ENCODE peak calls at places on chromosomes 3 and 15, in seven cellular contexts. T is upper lobe of left lung, V is AG09309, F is AG04449, M is ascending aorta, D is progenitor cell of endocrine pancreas, J is tibial nerve. Y is an unnamed sample.
A peak's percentile ranks its signal among the peaks of the same experiment; 100 is the strongest.

GRCh38 chr3:43004282-43004681 is 25.2 kb downstream of the GASK1A start:
- DNase-seq in T (no peak), V (no peak), F (no peak), M (no peak), D (no peak), J (no peak), Y (no peak)

GRCh38 chr3:36792342-36792741 is 28.0 kb upstream of the DCLK3 start:
- DNase-seq in T (peak; percentile 10), V (no peak), F (no peak), M (no peak), D (peak; percentile 14), J (no peak), Y (no peak)

GRCh38 chr3:150183619-150184425 is 213.1 kb upstream of the PFN2 start:
- DNase-seq in T (peak; percentile 38), V (peak; percentile 45), F (peak; percentile 40), M (peak; percentile 80), D (peak; percentile 40), J (peak; percentile 23), Y (peak; percentile 27)

GRCh38 chr3:122313261-122313660 is 11.8 kb upstream of the CSTA start:
- DNase-seq in T (no peak), V (no peak), F (no peak), M (no peak), D (no peak), J (no peak), Y (no peak)

GRCh38 chr3:142976621-142977398 is 13.3 kb upstream of the PAQR9 start:
- DNase-seq in T (peak; percentile 38), V (peak; percentile 75), F (peak; percentile 75), M (peak; percentile 92), D (no peak), J (no peak), Y (peak; percentile 77)

GRCh38 chr15:57364282-57365007 is 11.9 kb upstream of the CGNL1 start:
- DNase-seq in T (no peak), V (no peak), F (no peak), M (no peak), D (no peak), J (no peak), Y (no peak)

GRCh38 chr15:65248506-65248905 is 37.2 kb upstream of the CILP start:
- DNase-seq in T (no peak), V (no peak), F (no peak), M (no peak), D (no peak), J (no peak), Y (no peak)

GRCh38 chr15:41917767-41918430 is 24.0 kb upstream of the SPTBN5 start:
- DNase-seq in T (no peak), V (no peak), F (no peak), M (no peak), D (no peak), J (no peak), Y (no peak)

GRCh38 chr3:109125902-109126301 is 8.0 kb upstream of the MORC1 start:
- DNase-seq in T (no peak), V (no peak), F (no peak), M (no peak), D (no peak), J (no peak), Y (no peak)

GRCh38 chr3:105232536-105232935 is 134.2 kb upstream of the ALCAM start:
- DNase-seq in T (no peak), V (no peak), F (no peak), M (no peak), D (no peak), J (no peak), Y (no peak)

GRCh38 chr3:41331023-41331422 is 131.7 kb downstream of the CTNNB1 start:
- DNase-seq in T (no peak), V (no peak), F (no peak), M (no peak), D (no peak), J (no peak), Y (no peak)

GRCh38 chr15:91548588-91548987 is 304.9 kb upstream of the SLCO3A1 start:
- DNase-seq in T (no peak), V (no peak), F (no peak), M (no peak), D (no peak), J (no peak), Y (no peak)

GRCh38 chr3:146968204-146968651 is 363.1 kb upstream of the PLSCR5 start:
- DNase-seq in T (no peak), V (peak; percentile 97), F (peak; percentile 79), M (no peak), D (no peak), J (no peak), Y (no peak)

GRCh38 chr3:9781551-9781950 is 10.7 kb downstream of the TADA3 start:
- DNase-seq in T (no peak), V (no peak), F (no peak), M (no peak), D (no peak), J (no peak), Y (no peak)

GRCh38 chr3:168330983-168331382 is 235.3 kb upstream of the GOLIM4 start:
- DNase-seq in T (no peak), V (no peak), F (no peak), M (no peak), D (no peak), J (no peak), Y (no peak)

GRCh38 chr3:57093489-57093888 is 33.0 kb downstream of the SPATA12 start:
- DNase-seq in T (no peak), V (no peak), F (no peak), M (no peak), D (no peak), J (no peak), Y (no peak)
- TF ChIP-seq CTCF in T (no peak), V (no peak), F (no peak), M (no peak), D (no peak), J (no peak), Y (no peak)

GRCh38 chr3:67943546-67943945 is 289.1 kb upstream of the SUCLG2 start:
- DNase-seq in T (no peak), V (no peak), F (no peak), M (no peak), D (no peak), J (no peak), Y (no peak)

GRCh38 chr3:67941433-67942030 is 287.1 kb upstream of the SUCLG2 start:
- DNase-seq in T (no peak), V (no peak), F (no peak), M (no peak), D (no peak), J (no peak), Y (no peak)

GRCh38 chr3:67937498-67938118 is 283.2 kb upstream of the SUCLG2 start:
- DNase-seq in T (no peak), V (no peak), F (no peak), M (no peak), D (no peak), J (no peak), Y (no peak)

DNA sequence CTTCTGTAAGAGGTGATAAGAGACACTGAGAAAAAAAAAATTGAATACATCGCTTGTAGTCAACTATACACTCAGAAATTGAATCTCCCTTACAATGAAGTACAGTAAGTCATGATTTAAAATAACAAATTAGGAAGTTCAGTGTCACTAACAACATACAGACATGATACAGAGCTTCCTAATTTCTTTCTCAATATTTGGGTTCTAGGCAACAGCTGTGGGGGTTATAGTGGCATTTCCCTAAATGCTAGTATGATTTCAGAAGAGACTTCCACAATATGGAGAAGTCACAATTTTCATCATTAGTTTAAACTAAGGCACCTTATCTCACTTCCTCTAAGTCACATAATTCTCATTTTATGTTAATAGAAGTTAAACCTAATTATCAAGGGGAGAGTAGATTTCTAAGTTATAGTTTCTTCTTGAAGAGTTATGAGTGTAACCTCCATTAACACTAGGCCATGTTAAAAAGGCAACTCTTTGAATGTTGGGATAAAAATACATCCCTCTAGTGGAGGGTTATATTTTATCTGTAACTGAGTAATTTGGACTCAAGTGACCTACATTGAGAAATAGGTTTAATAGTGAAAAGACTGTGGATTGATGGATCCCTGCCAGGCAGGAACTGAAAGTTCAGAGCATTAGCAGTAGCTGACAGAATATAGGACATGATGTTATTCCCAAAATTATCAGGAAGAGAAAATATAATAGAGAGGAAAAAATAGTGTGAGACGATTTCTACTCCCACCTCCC is 286.0 kb upstream of the SUCLG2 start:
- DNase-seq in T (no peak), V (no peak), F (no peak), M (peak; percentile 63), D (no peak), J (no peak), Y (no peak)
- TF ChIP-seq CTCF in T (no peak), V (no peak), F (no peak), M (peak; percentile 9), D (no peak), J (no peak), Y (no peak)

GRCh38 chr3:134299888-134300206 is 49.2 kb upstream of the RYK start:
- DNase-seq in T (no peak), V (no peak), F (no peak), M (no peak), D (no peak), J (no peak), Y (no peak)

GRCh38 chr3:134302674-134303073 is 52.0 kb upstream of the RYK start:
- DNase-seq in T (no peak), V (no peak), F (no peak), M (no peak), D (no peak), J (no peak), Y (no peak)

GRCh38 chr3:134298281-134298680 is 47.6 kb upstream of the RYK start:
- DNase-seq in T (no peak), V (no peak), F (no peak), M (no peak), D (no peak), J (no peak), Y (no peak)

GRCh38 chr3:134300520-134300919 is 49.9 kb upstream of the RYK start:
- DNase-seq in T (no peak), V (no peak), F (no peak), M (no peak), D (no peak), J (no peak), Y (no peak)

GRCh38 chr3:134299185-134299887 is 48.7 kb upstream of the RYK start:
- DNase-seq in T (no peak), V (no peak), F (no peak), M (no peak), D (no peak), J (no peak), Y (no peak)
- TF ChIP-seq CTCF in T (no peak), V (peak; percentile 56), F (peak; percentile 47), M (peak; percentile 25), D (no peak), J (peak; percentile 22), Y (peak; percentile 22)

GRCh38 chr3:53056442-53056841 is 10.6 kb upstream of the SFMBT1 start:
- DNase-seq in T (no peak), V (no peak), F (no peak), M (no peak), D (no peak), J (no peak), Y (no peak)
- TF ChIP-seq CTCF in T (no peak), V (peak; percentile 42), F (peak; percentile 25), M (no peak), D (peak; percentile 51), J (no peak), Y (no peak)

GRCh38 chr15:45611305-45611704 is 23.5 kb upstream of the SQOR start:
- DNase-seq in T (no peak), V (no peak), F (no peak), M (no peak), D (no peak), J (no peak), Y (no peak)
- TF ChIP-seq CTCF in T (no peak), V (peak; percentile 32), F (peak; percentile 18), M (no peak), D (peak; percentile 59), J (no peak), Y (no peak)